ENCODE peak calls at places on chromosomes 1 and 21, in six cellular contexts. One of them, this sample, is unnamed.

GRCh38 chr1:165671531-165671930 is 26.8 kb downstream of the ALDH9A1 start:
- DNase-seq in foreskin keratinocyte: no peak
- DNase-seq in testis: no peak
- DNase-seq in CD8-positive, alpha-beta T cell: no peak
- DNase-seq in psoas muscle: no peak
- DNase-seq in endothelial cell of umbilical vein: no peak
- DNase-seq in this sample: no peak

GRCh38 chr1:51733793-51734522 is 117.1 kb downstream of the OSBPL9 start:
- DNase-seq in foreskin keratinocyte: no peak
- DNase-seq in testis: no peak
- DNase-seq in CD8-positive, alpha-beta T cell: no peak
- DNase-seq in psoas muscle: no peak
- DNase-seq in endothelial cell of umbilical vein: no peak
- DNase-seq in this sample: no peak

GRCh38 chr1:51792864-51793263 is 85.7 kb downstream of the NRDC start:
- DNase-seq in foreskin keratinocyte: peak
- DNase-seq in testis: no peak
- DNase-seq in CD8-positive, alpha-beta T cell: no peak
- DNase-seq in psoas muscle: no peak
- DNase-seq in endothelial cell of umbilical vein: peak
- DNase-seq in this sample: no peak

GRCh38 chr1:31216016-31216415 is 23.7 kb downstream of the NKAIN1 start:
- DNase-seq in foreskin keratinocyte: peak
- DNase-seq in testis: peak
- DNase-seq in CD8-positive, alpha-beta T cell: no peak
- DNase-seq in psoas muscle: peak
- DNase-seq in endothelial cell of umbilical vein: peak
- DNase-seq in this sample: no peak

GRCh38 chr1:162371611-162372010 is 5.0 kb downstream of the SPATA46 start:
- DNase-seq in foreskin keratinocyte: peak
- DNase-seq in testis: no peak
- DNase-seq in CD8-positive, alpha-beta T cell: no peak
- DNase-seq in psoas muscle: no peak
- DNase-seq in endothelial cell of umbilical vein: no peak
- DNase-seq in this sample: peak

GRCh38 chr1:54934869-54935268 is 45.6 kb upstream of the TMEM61 start:
- DNase-seq in foreskin keratinocyte: peak
- DNase-seq in testis: no peak
- DNase-seq in CD8-positive, alpha-beta T cell: no peak
- DNase-seq in psoas muscle: no peak
- DNase-seq in endothelial cell of umbilical vein: peak
- DNase-seq in this sample: no peak

GRCh38 chr1:109805486-109806180 is 41.9 kb upstream of the EPS8L3 start:
- DNase-seq in foreskin keratinocyte: no peak
- DNase-seq in testis: no peak
- DNase-seq in CD8-positive, alpha-beta T cell: no peak
- DNase-seq in psoas muscle: peak
- DNase-seq in endothelial cell of umbilical vein: peak
- DNase-seq in this sample: no peak

GRCh38 chr1:218339267-218339831 is 5.8 kb upstream of the TGFB2 start:
- DNase-seq in foreskin keratinocyte: no peak
- DNase-seq in testis: no peak
- DNase-seq in CD8-positive, alpha-beta T cell: no peak
- DNase-seq in psoas muscle: no peak
- DNase-seq in endothelial cell of umbilical vein: peak
- DNase-seq in this sample: no peak

GRCh38 chr1:203625623-203626189 is 926 bp upstream of the ATP2B4 start:
- DNase-seq in foreskin keratinocyte: peak
- DNase-seq in testis: peak
- DNase-seq in CD8-positive, alpha-beta T cell: peak
- DNase-seq in psoas muscle: no peak
- DNase-seq in endothelial cell of umbilical vein: peak
- DNase-seq in this sample: peak

GRCh38 chr1:40476924-40477679 is at the start of gene ZFP69:
- DNase-seq in foreskin keratinocyte: no peak
- DNase-seq in testis: peak
- DNase-seq in CD8-positive, alpha-beta T cell: peak
- DNase-seq in psoas muscle: peak
- DNase-seq in endothelial cell of umbilical vein: peak
- DNase-seq in this sample: peak

GRCh38 chr1:209823143-209824041 is 4.4 kb upstream of the UTP25 start:
- DNase-seq in foreskin keratinocyte: peak
- DNase-seq in testis: no peak
- DNase-seq in CD8-positive, alpha-beta T cell: no peak
- DNase-seq in psoas muscle: no peak
- DNase-seq in endothelial cell of umbilical vein: peak
- DNase-seq in this sample: peak

GRCh38 chr1:211734791-211735190 is 59.4 kb upstream of the NEK2 start:
- DNase-seq in foreskin keratinocyte: no peak
- DNase-seq in testis: no peak
- DNase-seq in CD8-positive, alpha-beta T cell: no peak
- DNase-seq in psoas muscle: no peak
- DNase-seq in endothelial cell of umbilical vein: peak
- DNase-seq in this sample: no peak

GRCh38 chr1:228827026-228827425 is 91.7 kb downstream of the RHOU start:
- DNase-seq in foreskin keratinocyte: no peak
- DNase-seq in testis: no peak
- DNase-seq in CD8-positive, alpha-beta T cell: no peak
- DNase-seq in psoas muscle: no peak
- DNase-seq in endothelial cell of umbilical vein: no peak
- DNase-seq in this sample: no peak

GRCh38 chr1:39081266-39082139 is 55.4 kb downstream of the NDUFS5 start:
- DNase-seq in foreskin keratinocyte: no peak
- DNase-seq in testis: no peak
- DNase-seq in CD8-positive, alpha-beta T cell: no peak
- DNase-seq in psoas muscle: peak
- DNase-seq in endothelial cell of umbilical vein: no peak
- DNase-seq in this sample: peak

GRCh38 chr1:186750250-186750649 is 70.0 kb upstream of the PTGS2 start:
- DNase-seq in foreskin keratinocyte: peak
- DNase-seq in testis: no peak
- DNase-seq in CD8-positive, alpha-beta T cell: no peak
- DNase-seq in psoas muscle: no peak
- DNase-seq in endothelial cell of umbilical vein: no peak
- DNase-seq in this sample: peak

DNA sequence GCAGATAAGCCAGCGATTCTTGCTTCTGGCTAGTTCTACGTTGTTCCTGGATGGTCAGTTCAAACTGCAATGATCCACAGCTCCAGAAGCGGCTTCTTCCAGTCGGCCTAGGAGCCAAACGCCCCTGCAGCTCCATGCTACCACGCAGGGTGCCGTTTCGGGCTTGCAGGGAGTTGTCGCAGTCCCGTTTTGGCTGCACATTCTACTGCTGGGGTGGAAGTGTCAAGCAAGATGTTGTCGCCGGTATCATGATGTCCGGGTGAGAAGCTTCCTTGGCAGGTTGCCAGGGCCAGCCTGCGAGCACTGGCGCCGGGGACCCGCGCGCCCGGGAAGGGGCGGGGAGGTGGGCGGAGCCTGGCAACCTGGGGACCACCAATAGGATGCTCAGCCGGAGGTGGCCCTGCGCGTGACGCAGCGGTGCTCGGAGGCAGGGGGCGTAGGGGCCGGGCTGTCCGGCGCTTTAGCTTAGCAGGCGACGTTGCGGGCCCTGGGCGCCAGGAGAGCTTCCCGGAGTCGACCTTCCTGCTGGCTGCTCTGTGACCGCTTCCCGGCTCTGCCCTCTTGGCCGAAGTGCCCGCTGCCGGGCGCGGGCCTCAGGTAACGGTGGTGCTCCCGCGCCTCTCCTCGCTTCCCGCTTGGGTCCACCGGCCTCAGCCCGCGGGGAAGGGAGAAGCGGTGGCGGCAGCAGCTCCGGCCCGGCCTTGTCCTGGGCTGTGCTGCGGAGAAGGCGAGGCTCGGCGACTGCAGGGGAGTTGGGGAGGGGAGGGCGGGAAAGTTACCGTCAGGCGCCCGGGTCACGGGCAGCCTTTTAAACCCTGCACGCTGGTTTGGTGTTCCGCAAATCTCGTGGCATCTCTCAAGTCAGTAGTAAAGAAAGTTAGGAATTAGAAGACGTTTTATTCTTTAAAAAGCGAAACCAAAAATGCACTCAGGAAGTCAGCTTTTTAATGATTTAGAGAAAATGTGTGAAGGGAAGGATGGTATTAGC is at the start of gene SOAT1:
- DNase-seq in foreskin keratinocyte: peak
- DNase-seq in testis: peak
- DNase-seq in CD8-positive, alpha-beta T cell: peak
- DNase-seq in psoas muscle: peak
- DNase-seq in endothelial cell of umbilical vein: peak
- DNase-seq in this sample: peak
- TF ChIP-seq CTCF in foreskin keratinocyte: peak
- TF ChIP-seq CTCF in testis: peak
- TF ChIP-seq CTCF in CD8-positive, alpha-beta T cell: no peak
- TF ChIP-seq CTCF in psoas muscle: no peak
- TF ChIP-seq CTCF in endothelial cell of umbilical vein: peak
- TF ChIP-seq CTCF in this sample: peak

DNA sequence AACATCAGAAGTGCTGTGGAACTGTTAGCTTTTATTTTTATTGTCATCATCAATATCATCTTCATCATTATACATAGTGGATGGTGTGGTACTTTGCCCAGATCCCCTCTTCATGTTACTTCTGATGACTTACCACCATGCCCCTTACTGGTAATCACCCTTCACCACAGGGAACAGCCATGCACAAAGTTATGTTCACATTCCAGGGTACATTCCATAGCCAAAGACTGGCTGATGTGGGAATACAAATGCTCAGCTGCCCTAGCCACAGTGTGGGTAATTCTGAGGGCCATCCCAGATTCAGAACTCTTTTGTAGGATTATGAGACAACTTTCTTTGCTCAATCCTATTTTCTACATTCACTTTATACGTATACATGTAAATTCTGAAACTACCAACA is 691.3 kb upstream of the CXADR start:
- DNase-seq in foreskin keratinocyte: no peak
- DNase-seq in testis: no peak
- DNase-seq in CD8-positive, alpha-beta T cell: no peak
- DNase-seq in psoas muscle: no peak
- DNase-seq in endothelial cell of umbilical vein: no peak
- DNase-seq in this sample: no peak
- H3K27ac ChIP-seq in foreskin keratinocyte: no peak
- H3K27ac ChIP-seq in testis: no peak
- H3K27ac ChIP-seq in CD8-positive, alpha-beta T cell: no peak
- H3K27ac ChIP-seq in psoas muscle: no peak
- H3K27ac ChIP-seq in endothelial cell of umbilical vein: no peak
- H3K27ac ChIP-seq in this sample: no peak

GRCh38 chr1:175744833-175745232 is 1.4 kb upstream of the TNR start:
- DNase-seq in foreskin keratinocyte: no peak
- DNase-seq in testis: no peak
- DNase-seq in CD8-positive, alpha-beta T cell: no peak
- DNase-seq in psoas muscle: no peak
- DNase-seq in endothelial cell of umbilical vein: no peak
- DNase-seq in this sample: no peak
- TF ChIP-seq CTCF in foreskin keratinocyte: peak
- TF ChIP-seq CTCF in testis: no peak
- TF ChIP-seq CTCF in CD8-positive, alpha-beta T cell: no peak
- TF ChIP-seq CTCF in psoas muscle: peak
- TF ChIP-seq CTCF in endothelial cell of umbilical vein: peak
- TF ChIP-seq CTCF in this sample: peak

GRCh38 chr1:19007491-19008441 is 51.3 kb upstream of the IFFO2 start:
- DNase-seq in foreskin keratinocyte: no peak
- DNase-seq in testis: peak
- DNase-seq in CD8-positive, alpha-beta T cell: no peak
- DNase-seq in psoas muscle: no peak
- DNase-seq in endothelial cell of umbilical vein: no peak
- DNase-seq in this sample: no peak

GRCh38 chr1:19006000-19006399 is 49.5 kb upstream of the IFFO2 start:
- DNase-seq in foreskin keratinocyte: no peak
- DNase-seq in testis: no peak
- DNase-seq in CD8-positive, alpha-beta T cell: no peak
- DNase-seq in psoas muscle: no peak
- DNase-seq in endothelial cell of umbilical vein: no peak
- DNase-seq in this sample: no peak

GRCh38 chr1:19009126-19009881 is 52.8 kb upstream of the IFFO2 start:
- DNase-seq in foreskin keratinocyte: no peak
- DNase-seq in testis: no peak
- DNase-seq in CD8-positive, alpha-beta T cell: no peak
- DNase-seq in psoas muscle: no peak
- DNase-seq in endothelial cell of umbilical vein: no peak
- DNase-seq in this sample: no peak

GRCh38 chr1:19009882-19010321 is 53.4 kb upstream of the IFFO2 start:
- DNase-seq in foreskin keratinocyte: peak
- DNase-seq in testis: no peak
- DNase-seq in CD8-positive, alpha-beta T cell: no peak
- DNase-seq in psoas muscle: no peak
- DNase-seq in endothelial cell of umbilical vein: peak
- DNase-seq in this sample: peak

GRCh38 chr1:19006837-19007271 is 50.4 kb upstream of the IFFO2 start:
- DNase-seq in foreskin keratinocyte: no peak
- DNase-seq in testis: no peak
- DNase-seq in CD8-positive, alpha-beta T cell: no peak
- DNase-seq in psoas muscle: no peak
- DNase-seq in endothelial cell of umbilical vein: no peak
- DNase-seq in this sample: no peak
- H3K27ac ChIP-seq in foreskin keratinocyte: no peak
- H3K27ac ChIP-seq in testis: no peak
- H3K27ac ChIP-seq in CD8-positive, alpha-beta T cell: no peak
- H3K27ac ChIP-seq in psoas muscle: no peak
- H3K27ac ChIP-seq in endothelial cell of umbilical vein: no peak
- H3K27ac ChIP-seq in this sample: no peak

GRCh38 chr21:42833859-42834729 is 45.2 kb downstream of the WDR4 start:
- DNase-seq in foreskin keratinocyte: no peak
- DNase-seq in testis: no peak
- DNase-seq in CD8-positive, alpha-beta T cell: no peak
- DNase-seq in psoas muscle: no peak
- DNase-seq in endothelial cell of umbilical vein: no peak
- DNase-seq in this sample: no peak

GRCh38 chr21:42834730-42835191 is 44.6 kb downstream of the WDR4 start:
- DNase-seq in foreskin keratinocyte: no peak
- DNase-seq in testis: no peak
- DNase-seq in CD8-positive, alpha-beta T cell: no peak
- DNase-seq in psoas muscle: no peak
- DNase-seq in endothelial cell of umbilical vein: no peak
- DNase-seq in this sample: no peak

GRCh38 chr21:42835211-42835610 is 44.1 kb downstream of the WDR4 start:
- DNase-seq in foreskin keratinocyte: no peak
- DNase-seq in testis: no peak
- DNase-seq in CD8-positive, alpha-beta T cell: no peak
- DNase-seq in psoas muscle: no peak
- DNase-seq in endothelial cell of umbilical vein: no peak
- DNase-seq in this sample: no peak

GRCh38 chr21:42835611-42836401 is 43.5 kb downstream of the WDR4 start:
- DNase-seq in foreskin keratinocyte: no peak
- DNase-seq in testis: no peak
- DNase-seq in CD8-positive, alpha-beta T cell: no peak
- DNase-seq in psoas muscle: no peak
- DNase-seq in endothelial cell of umbilical vein: no peak
- DNase-seq in this sample: no peak

GRCh38 chr21:42833439-42833815 is 45.9 kb downstream of the WDR4 start:
- DNase-seq in foreskin keratinocyte: no peak
- DNase-seq in testis: no peak
- DNase-seq in CD8-positive, alpha-beta T cell: peak
- DNase-seq in psoas muscle: no peak
- DNase-seq in endothelial cell of umbilical vein: no peak
- DNase-seq in this sample: no peak
- TF ChIP-seq CTCF in foreskin keratinocyte: peak
- TF ChIP-seq CTCF in testis: no peak
- TF ChIP-seq CTCF in CD8-positive, alpha-beta T cell: peak
- TF ChIP-seq CTCF in psoas muscle: no peak
- TF ChIP-seq CTCF in endothelial cell of umbilical vein: peak
- TF ChIP-seq CTCF in this sample: no peak